ENCODE peak calls at places on chromosomes 12 and 14, in four cellular contexts. P is renal cortical epithelial cell, K is spleen, X is HTR-8/SVneo. R is an unnamed sample.

GRCh38 chr12:119659289-119659897 is 8.5 kb upstream of the PRKAB1 start:
- DNase-seq in P (no peak), X (peak), K (no peak), R (peak)

GRCh38 chr12:112013601-112014402 is 576 bp downstream of the ERP29 start:
- DNase-seq in P (peak), K (peak), X (peak), R (no peak)

GRCh38 chr14:65419593-65420252 is 7.2 kb downstream of the FUT8 start:
- DNase-seq in K (no peak), X (no peak), P (no peak), R (no peak)

GRCh38 chr12:48286665-48287064 is 64.1 kb downstream of the ZNF641 start:
- DNase-seq in X (no peak), K (no peak), P (no peak), R (no peak)

GRCh38 chr12:29537292-29537691 is 39.8 kb upstream of the OVCH1 start:
- DNase-seq in P (no peak), K (no peak), X (no peak), R (no peak)

GRCh38 chr12:75658286-75658685 is 146.9 kb upstream of the KRR1 start:
- DNase-seq in X (no peak), P (no peak), K (no peak), R (no peak)

GRCh38 chr12:51005671-51006070 is 20.5 kb downstream of the SLC11A2 start:
- DNase-seq in K (no peak), X (no peak), P (peak), R (no peak)

GRCh38 chr12:4286228-4286627 is 12.7 kb downstream of the CCND2 start:
- DNase-seq in X (no peak), P (no peak), K (no peak), R (no peak)

GRCh38 chr14:52325126-52325525 is 11.0 kb downstream of the PTGER2 start:
- DNase-seq in K (no peak), X (no peak), P (peak), R (no peak)

GRCh38 chr14:54570651-54571415 is 3.9 kb downstream of the SAMD4A start:
- DNase-seq in K (no peak), P (peak), X (peak), R (peak)

GRCh38 chr12:71731439-71732356 is 23.0 kb upstream of the RAB21 start:
- DNase-seq in P (no peak), K (no peak), X (peak), R (peak)

GRCh38 chr12:75489613-75490210 is 9.2 kb downstream of the GLIPR1 start:
- DNase-seq in P (peak), K (no peak), X (no peak), R (peak)

GRCh38 chr12:43267782-43268181 is 284.2 kb downstream of the ADAMTS20 start:
- DNase-seq in X (no peak), K (no peak), P (no peak), R (no peak)

GRCh38 chr12:3490848-3491382 is at the start of gene PRMT8:
- DNase-seq in X (peak), K (no peak), P (no peak), R (peak)

GRCh38 chr14:80567905-80568512 is 356.7 kb upstream of the DIO2 start:
- DNase-seq in P (peak), X (peak), K (no peak), R (no peak)

GRCh38 chr12:130431176-130431575 is 93.5 kb downstream of the PIWIL1 start:
- DNase-seq in K (peak), X (no peak), P (no peak), R (peak)

GRCh38 chr12:62754706-62755105 is 180.2 kb downstream of the PPM1H start:
- DNase-seq in X (no peak), P (no peak), K (no peak), R (no peak)

GRCh38 chr12:96876966-96877365 is 30.1 kb upstream of the NEDD1 start:
- DNase-seq in X (no peak), K (no peak), P (no peak), R (peak)

GRCh38 chr14:91163316-91163715 is 49.4 kb downstream of the DGLUCY start:
- DNase-seq in K (no peak), X (no peak), P (no peak), R (no peak)

GRCh38 chr12:122040579-122041386 is 19.1 kb downstream of the BCL7A start:
- DNase-seq in K (no peak), P (peak), X (no peak), R (peak)

GRCh38 chr12:124852329-124852831 is 11.3 kb downstream of the SCARB1 start:
- DNase-seq in K (peak), X (no peak), P (peak), R (peak)

GRCh38 chr12:109345428-109345827 is 2.3 kb upstream of the MYO1H start:
- DNase-seq in X (no peak), K (no peak), P (no peak), R (no peak)

GRCh38 chr14:29654910-29655590 is 272.6 kb downstream of the PRKD1 start:
- DNase-seq in X (no peak), P (peak), K (no peak), R (no peak)

GRCh38 chr14:36229262-36229661 is 52.7 kb upstream of the PTCSC3 start:
- DNase-seq in K (no peak), X (no peak), P (no peak), R (no peak)

GRCh38 chr12:118360785-118361404 is 11.8 kb downstream of the TAOK3 start:
- DNase-seq in K (no peak), X (no peak), P (peak), R (peak)

GRCh38 chr12:21831671-21832357 is 57.3 kb upstream of the KCNJ8 start:
- DNase-seq in K (no peak), P (peak), X (no peak), R (no peak)

GRCh38 chr12:98002887-98003493 is 512.4 kb upstream of the TMPO start:
- DNase-seq in P (peak), X (peak), K (no peak), R (no peak)

GRCh38 chr12:39626033-39626814 is 6.6 kb upstream of the ABCD2 start:
- DNase-seq in X (no peak), P (no peak), K (peak), R (no peak)

GRCh38 chr12:122064034-122064777 is 14.3 kb upstream of the MLXIP start:
- DNase-seq in K (peak), P (peak), X (peak), R (peak)

GRCh38 chr14:51419685-51420084 is 179.6 kb downstream of the TMX1 start:
- DNase-seq in K (no peak), X (no peak), P (no peak), R (no peak)

GRCh38 chr14:58191763-58192596 is 8.0 kb upstream of the ACTR10 start:
- DNase-seq in K (no peak), X (no peak), P (no peak), R (no peak)

GRCh38 chr12:178715-179109 is 35.2 kb downstream of the SLC6A12 start:
- DNase-seq in K (no peak), P (no peak), X (no peak), R (no peak)

GRCh38 chr14:61188196-61188595 is 92.9 kb downstream of the TMEM30B start:
- DNase-seq in X (no peak), P (no peak), K (no peak), R (peak)

R was measured in osteoblast.